ENCODE peak calls at places on chromosomes 5 and 9, in five cellular contexts. A is GM19239; Z is CD4-positive, CD25-positive, alpha-beta regulatory T cell; C is KBM-7; Y is activated T-cell treated with anti-CD3 and anti-CD28 coated beads, Interleukin-2, amount 50 U/mL, for 48 hours. I is an unnamed sample.

GRCh38 chr9:78365979-78366697 is 69.2 kb downstream of the PSAT1 start:
- DNase-seq in C (peak; percentile 22), Z (no peak), Y (no peak), A (no peak), I (peak; percentile 30)

GRCh38 chr9:5949103-5949699 is 58.5 kb downstream of the MLANA start:
- DNase-seq in A (no peak), C (peak; percentile 32), Z (peak; percentile 63), Y (no peak), I (no peak)

GRCh38 chr9:97307091-97307490 is 368 bp upstream of the CCDC180 start:
- DNase-seq in Y (peak; percentile 48), Z (peak; percentile 19), C (no peak), A (no peak), I (peak; percentile 72)

GRCh38 chr9:137006116-137007003 is 10.0 kb upstream of the CLIC3 start:
- DNase-seq in Z (no peak), Y (peak; percentile 55), C (no peak), A (no peak), I (no peak)

GRCh38 chr5:83340511-83340918 is 131.0 kb upstream of the VCAN start:
- DNase-seq in Y (no peak), C (no peak), Z (peak; percentile 77), A (no peak), I (peak; percentile 9)

GRCh38 chr9:4721736-4722135 is 19.3 kb downstream of the AK3 start:
- DNase-seq in A (no peak), C (no peak), Y (no peak), Z (no peak), I (no peak)

GRCh38 chr9:122078557-122078956 is 14.6 kb downstream of the TTLL11 start:
- DNase-seq in Y (no peak), A (no peak), Z (no peak), C (no peak), I (no peak)

GRCh38 chr9:132235894-132236661 is 74.2 kb downstream of the NTNG2 start:
- DNase-seq in C (peak; percentile 82), Z (peak; percentile 75), Y (peak; percentile 89), A (peak; percentile 88), I (peak; percentile 86)

GRCh38 chr5:119212026-119212425 is 141.1 kb downstream of the DMXL1 start:
- DNase-seq in Z (no peak), A (no peak), C (no peak), Y (no peak), I (no peak)

GRCh38 chr9:114282104-114282485 is 40.8 kb upstream of the ORM1 start:
- DNase-seq in C (no peak), Z (no peak), A (no peak), Y (no peak), I (no peak)